ENCODE peak calls at places on chromosomes 4 and X, in eight cellular contexts. N, I, B, M, U, H, S and F are unnamed samples.

GRCh38 chrX:69149466-69150293 is 15.6 kb downstream of the PJA1 start:
- DNase-seq in N (no peak), I (no peak), B (no peak), M (no peak), U (no peak), H (no peak), S (no peak), F (no peak)

GRCh38 chrX:30881390-30881789 is 7.7 kb downstream of the TAB3 start:
- DNase-seq in N (no peak), I (no peak), B (no peak), M (no peak), U (no peak), H (no peak), S (no peak), F (no peak)

GRCh38 chrX:153750126-153750774 is 13.8 kb upstream of the PLXNB3 start:
- DNase-seq in N (no peak), I (no peak), B (no peak), M (no peak), U (no peak), H (no peak), S (no peak), F (no peak)

GRCh38 chr4:73885570-73886230 is 16.5 kb downstream of the CXCL1 start:
- DNase-seq in N (no peak), I (no peak), B (no peak), M (no peak), U (no peak), H (no peak), S (no peak), F (no peak)

GRCh38 chr4:22389240-22389871 is 126.5 kb downstream of the ADGRA3 start:
- DNase-seq in N (peak; percentile 53), I (peak; percentile 83), B (peak; percentile 75), M (peak; percentile 38), U (peak; percentile 33), H (peak; percentile 18), S (peak; percentile 37), F (peak; percentile 26)

GRCh38 chr4:6352031-6352763 is 82.5 kb downstream of the WFS1 start:
- DNase-seq in N (no peak), I (no peak), B (no peak), M (no peak), U (no peak), H (no peak), S (no peak), F (no peak)

GRCh38 chrX:119234931-119235555 is 1.0 kb upstream of the PGRMC1 start:
- DNase-seq in N (no peak), I (no peak), B (peak; percentile 5), M (no peak), U (no peak), H (no peak), S (no peak), F (no peak)

GRCh38 chr4:154082760-154083530 is 294.1 kb upstream of the SFRP2 start:
- DNase-seq in N (no peak), I (peak; percentile 7), B (peak; percentile 54), M (no peak), U (peak; percentile 35), H (no peak), S (no peak), F (no peak)

GRCh38 chrX:112643721-112644120 is 36.0 kb downstream of the LHFPL1 start:
- DNase-seq in N (peak; percentile 53), I (no peak), B (no peak), M (no peak), U (no peak), H (no peak), S (no peak), F (peak; percentile 19)

GRCh38 chrX:54615109-54615508 is 85.1 kb downstream of the GNL3L start:
- DNase-seq in N (no peak), I (no peak), B (no peak), M (no peak), U (no peak), H (no peak), S (no peak), F (no peak)

GRCh38 chr4:88320174-88320779 is 35.9 kb upstream of the PPM1K start:
- DNase-seq in N (peak; percentile 58), I (no peak), B (no peak), M (no peak), U (no peak), H (no peak), S (no peak), F (peak; percentile 21)

GRCh38 chr4:183344523-183345255 is 22.5 kb upstream of the CLDN24 start:
- DNase-seq in N (no peak), I (no peak), B (no peak), M (no peak), U (no peak), H (no peak), S (no peak), F (no peak)

GRCh38 chrX:94633237-94633636 is 959.2 kb downstream of the FAM133A start:
- DNase-seq in N (no peak), I (no peak), B (no peak), M (no peak), U (no peak), H (no peak), S (no peak), F (no peak)

GRCh38 chr4:68498413-68499007 is 51.2 kb downstream of the TMPRSS11E start:
- DNase-seq in N (no peak), I (peak; percentile 84), B (peak; percentile 69), M (peak; percentile 50), U (peak; percentile 41), H (peak; percentile 34), S (no peak), F (peak; percentile 33)